ENCODE peak calls at places on chromosomes 3 and 15, in seven cellular contexts. Z, A, G, C, J, S and L are unnamed samples.

GRCh38 chr15:89654311-89654761 is 931 bp downstream of the KIF7 start:
- DNase-seq in Z (peak), A (no peak), G (no peak), C (no peak), J (peak), S (no peak), L (no peak)

GRCh38 chr15:75712668-75713337 is at the start of gene CSPG4:
- DNase-seq in Z (peak), A (no peak), G (no peak), C (no peak), J (no peak), S (no peak), L (no peak)

GRCh38 chr3:190585771-190586630 is 72.1 kb downstream of the IL1RAP start:
- DNase-seq in Z (peak), A (peak), G (no peak), C (peak), J (peak), S (no peak), L (peak)

GRCh38 chr3:13518516-13519351 is 30.2 kb upstream of the FBLN2 start:
- DNase-seq in Z (peak), A (no peak), G (no peak), C (no peak), J (no peak), S (no peak), L (no peak)

GRCh38 chr3:129312671-129313414 is 34.2 kb downstream of the HMCES start:
- DNase-seq in Z (no peak), A (no peak), G (no peak), C (peak), J (no peak), S (no peak), L (no peak)

GRCh38 chr15:66670698-66671580 is 31.1 kb upstream of the SMAD6 start:
- DNase-seq in Z (no peak), A (no peak), G (no peak), C (no peak), J (no peak), S (no peak), L (no peak)

GRCh38 chr15:71052356-71052755 is 62.9 kb upstream of the THSD4 start:
- DNase-seq in Z (peak), A (no peak), G (no peak), C (no peak), J (no peak), S (no peak), L (no peak)

GRCh38 chr15:60528530-60528929 is 49.6 kb upstream of the ICE2 start:
- DNase-seq in Z (no peak), A (no peak), G (no peak), C (no peak), J (no peak), S (no peak), L (no peak)

GRCh38 chr15:74854453-74854852 is 11.5 kb upstream of the ULK3 start:
- DNase-seq in Z (no peak), A (no peak), G (no peak), C (no peak), J (no peak), S (no peak), L (no peak)

GRCh38 chr15:71385026-71385425 is 269.8 kb downstream of the THSD4 start:
- DNase-seq in Z (no peak), A (no peak), G (no peak), C (no peak), J (no peak), S (no peak), L (no peak)

GRCh38 chr3:147120029-147120428 is 286.3 kb downstream of the ZIC4 start:
- DNase-seq in Z (peak), A (no peak), G (no peak), C (no peak), J (no peak), S (peak), L (no peak)

GRCh38 chr15:43518073-43518761 is 809 bp downstream of the MAP1A start:
- DNase-seq in Z (peak), A (no peak), G (no peak), C (peak), J (no peak), S (no peak), L (no peak)

GRCh38 chr15:69996321-69996720 is 101.4 kb downstream of the TLE3 start:
- DNase-seq in Z (no peak), A (no peak), G (no peak), C (no peak), J (no peak), S (no peak), L (no peak)

GRCh38 chr15:33069161-33069560 is 125.4 kb downstream of the FMN1 start:
- DNase-seq in Z (no peak), A (no peak), G (no peak), C (no peak), J (no peak), S (no peak), L (no peak)

GRCh38 chr15:70045045-70045444 is 52.7 kb downstream of the TLE3 start:
- DNase-seq in Z (peak), A (no peak), G (no peak), C (no peak), J (no peak), S (no peak), L (no peak)

GRCh38 chr15:74540135-74540760 is 772 bp upstream of the ARID3B start:
- DNase-seq in Z (no peak), A (no peak), G (no peak), C (peak), J (peak), S (no peak), L (no peak)

GRCh38 chr3:153160451-153161137 is 1.4 kb upstream of the RAP2B start:
- DNase-seq in Z (peak), A (peak), G (peak), C (peak), J (peak), S (peak), L (peak)

GRCh38 chr3:12944849-12945248 is 103.5 kb upstream of the RPL32 start:
- DNase-seq in Z (no peak), A (no peak), G (no peak), C (no peak), J (no peak), S (no peak), L (no peak)

GRCh38 chr15:58269455-58270414 is 131.6 kb downstream of the AQP9 start:
- DNase-seq in Z (peak), A (peak), G (no peak), C (peak), J (peak), S (peak), L (peak)

GRCh38 chr3:62371735-62372591 is 1.4 kb downstream of the FEZF2 start:
- DNase-seq in Z (no peak), A (no peak), G (no peak), C (no peak), J (no peak), S (no peak), L (no peak)

GRCh38 chr3:4351164-4351855 is 48.1 kb downstream of the SETMAR start:
- DNase-seq in Z (peak), A (peak), G (no peak), C (peak), J (peak), S (no peak), L (peak)

GRCh38 chr3:45112939-45113338 is 33.2 kb downstream of the CDCP1 start:
- DNase-seq in Z (peak), A (no peak), G (no peak), C (no peak), J (no peak), S (no peak), L (peak)